ENCODE peak calls at places on chromosomes 12 and 14, in four cellular contexts. Y is NB4, N is AG09309, A is heart right ventricle. E is an unnamed sample.

GRCh38 chr14:61003571-61003970 is 22.5 kb downstream of the SLC38A6 start:
- DNase-seq in N (peak; percentile 34), A (no peak), Y (no peak), E (no peak)

GRCh38 chr12:52267699-52268098 is 6.7 kb upstream of the KRT86 start:
- DNase-seq in Y (no peak), A (no peak), N (no peak), E (no peak)

GRCh38 chr14:90532826-90533525 is 136.1 kb downstream of the CALM1 start:
- DNase-seq in N (no peak), A (peak; percentile 5), Y (peak; percentile 36), E (no peak)

GRCh38 chr14:68458840-68459469 is 333.9 kb downstream of the ZFP36L1 start:
- DNase-seq in Y (no peak), A (no peak), N (peak; percentile 74), E (no peak)

GRCh38 chr14:77148510-77149231 is 7.1 kb upstream of the ZDHHC22 start:
- DNase-seq in Y (no peak), N (no peak), A (no peak), E (no peak)

GRCh38 chr12:58424735-58425379 is 483.5 kb downstream of the ATP23 start:
- DNase-seq in A (no peak), Y (no peak), N (no peak), E (no peak)

GRCh38 chr12:44184499-44185206 is 348.8 kb downstream of the TMEM117 start:
- DNase-seq in N (no peak), A (no peak), Y (no peak), E (no peak)

GRCh38 chr14:23242076-23242475 is 4.3 kb downstream of the RNF212B start:
- DNase-seq in Y (no peak), A (no peak), N (no peak), E (no peak)

GRCh38 chr12:122350444-122350843 is 72.0 kb downstream of the CLIP1 start:
- DNase-seq in Y (no peak), A (peak; percentile 68), N (no peak), E (no peak)

GRCh38 chr12:75784591-75784990 is 247.0 kb downstream of the PHLDA1 start:
- DNase-seq in Y (peak; percentile 51), A (peak; percentile 22), N (no peak), E (no peak)
- H3K4me3 ChIP-seq in Y (no peak overlapping the region), A (no peak overlapping the region), N (no peak overlapping the region), E (no peak overlapping the region)

GRCh38 chr12:50271724-50272247 is 11.5 kb downstream of the LIMA1 start:
- DNase-seq in A (no peak), Y (no peak), N (no peak), E (no peak)
- H3K4me3 ChIP-seq in A (peak overlapping the region; percentile 1), Y (no peak overlapping the region), N (no peak overlapping the region), E (no peak overlapping the region)

DNA sequence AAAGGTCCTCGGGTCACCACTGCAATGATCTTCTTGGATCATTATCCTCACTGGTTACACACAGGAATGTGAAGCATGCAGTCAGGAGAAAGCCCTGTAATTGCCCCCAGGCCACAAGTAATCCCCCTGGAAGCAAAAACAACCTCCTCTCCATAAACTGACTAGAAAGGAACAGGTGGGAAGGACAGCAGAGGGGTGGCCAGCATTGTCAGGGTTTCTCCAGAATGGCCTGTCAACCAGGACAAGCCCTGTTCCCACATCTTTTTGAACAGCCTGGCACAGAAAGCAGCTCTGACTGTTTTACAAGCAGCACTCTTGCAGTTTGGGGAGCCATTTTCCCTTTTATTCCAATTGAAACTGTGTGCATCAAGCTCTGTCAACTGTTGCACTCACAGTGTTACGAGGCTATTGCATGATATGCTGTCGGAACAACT is 36.1 kb downstream of the TMCC3 start:
- DNase-seq in A (no peak), N (no peak), Y (no peak), E (no peak)
- H3K4me3 ChIP-seq in A (no peak overlapping the region), N (no peak overlapping the region), Y (no peak overlapping the region), E (no peak overlapping the region)

GRCh38 chr12:66107451-66107915 is 23.1 kb downstream of the LLPH start:
- DNase-seq in N (peak; percentile 89), Y (peak; percentile 96), A (no peak), E (peak; percentile 73)
- H3K4me3 ChIP-seq in N (no peak overlapping the region), Y (no peak overlapping the region), A (no peak overlapping the region), E (peak overlapping the region; percentile 14)

DNA sequence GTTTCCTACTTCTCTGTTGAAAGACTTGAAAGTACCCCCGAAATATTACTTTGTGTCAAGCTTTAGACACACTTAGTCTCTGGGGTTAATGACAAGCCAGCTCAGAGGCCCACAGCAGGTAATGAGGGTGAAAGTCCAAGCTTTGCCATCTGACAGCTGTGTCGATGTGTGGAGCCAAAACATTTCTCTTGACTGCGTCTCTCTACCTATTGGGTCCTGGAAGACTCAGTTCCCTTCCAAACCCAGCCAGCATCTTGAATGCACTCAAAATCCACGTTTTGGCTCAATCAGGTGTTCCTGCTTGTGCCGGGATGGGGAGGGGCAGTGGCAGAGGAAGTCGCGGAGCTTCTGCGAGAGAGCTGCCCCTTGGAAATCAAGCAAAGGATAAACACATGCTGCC is 3.2 kb downstream of the PLXNC1 start:
- DNase-seq in Y (no peak), A (no peak), N (no peak), E (no peak)
- H3K4me3 ChIP-seq in Y (no peak overlapping the region), A (peak overlapping the region; percentile 78), N (no peak overlapping the region), E (no peak overlapping the region)

DNA sequence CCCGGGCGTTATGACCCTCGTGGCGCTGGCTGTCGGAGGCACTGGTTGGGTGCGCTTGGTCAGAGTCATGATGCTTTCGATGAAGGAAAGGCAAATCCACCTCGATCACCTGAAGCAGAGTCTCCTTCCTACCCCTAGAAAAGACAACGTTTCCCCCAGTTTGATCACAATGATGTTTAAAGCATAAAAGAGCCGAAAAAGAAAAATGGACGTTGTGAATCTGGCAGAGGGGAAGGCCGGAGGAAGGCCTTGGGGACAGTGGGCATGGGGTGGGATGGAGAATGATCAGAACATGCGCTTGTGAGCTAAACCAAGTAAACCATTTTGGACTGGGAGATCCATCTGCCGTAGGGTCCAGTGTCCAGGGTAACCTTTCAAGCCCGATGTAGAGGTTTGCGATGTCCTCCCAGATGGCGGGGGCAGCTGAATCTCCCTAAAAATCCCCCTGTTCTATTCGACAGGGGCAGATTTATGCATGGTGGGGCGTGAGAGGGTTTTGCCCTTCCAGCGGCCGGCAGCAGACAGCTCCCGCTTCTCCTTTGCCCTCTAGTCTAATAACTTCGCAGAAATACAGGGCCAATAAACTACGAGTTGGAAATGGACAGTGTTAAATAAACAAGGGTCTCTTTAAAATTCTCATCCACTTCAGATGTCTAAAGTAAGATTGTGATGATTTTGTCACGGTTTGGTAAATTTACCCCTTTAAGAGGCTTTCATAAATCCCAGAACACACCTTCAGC is 2.3 kb upstream of the OTX2 start:
- DNase-seq in N (no peak), Y (no peak), A (no peak), E (no peak)
- H3K4me3 ChIP-seq in N (no peak overlapping the region), Y (no peak overlapping the region), A (no peak overlapping the region), E (no peak overlapping the region)

GRCh38 chr12:102960766-102961487 is 3.5 kb downstream of the ASCL1 start:
- DNase-seq in A (no peak), N (no peak), Y (no peak), E (no peak)
- H3K4me3 ChIP-seq in A (no peak overlapping the region), N (no peak overlapping the region), Y (no peak overlapping the region), E (no peak overlapping the region)

GRCh38 chr12:111430418-111431353 is 25.0 kb downstream of the SH2B3 start:
- DNase-seq in A (no peak), Y (peak; percentile 85), N (no peak), E (peak; percentile 66)
- H3K4me3 ChIP-seq in A (peak overlapping the region; percentile 31), Y (no peak overlapping the region), N (no peak overlapping the region), E (peak overlapping the region; percentile 73)

GRCh38 chr14:103404920-103405319 is 19.7 kb downstream of the MARK3 start:
- DNase-seq in A (no peak), N (no peak), Y (no peak), E (no peak)

GRCh38 chr14:103400537-103400936 is 15.3 kb downstream of the MARK3 start:
- DNase-seq in Y (no peak), A (no peak), N (no peak), E (no peak)

GRCh38 chr14:103401223-103402214 is 16.3 kb downstream of the MARK3 start:
- DNase-seq in A (no peak), N (no peak), Y (peak; percentile 35), E (no peak)

GRCh38 chr14:103402700-103403099 is 17.5 kb downstream of the MARK3 start:
- DNase-seq in N (no peak), Y (no peak), A (no peak), E (no peak)

GRCh38 chr14:103404032-103404918 is 19.1 kb downstream of the MARK3 start:
- DNase-seq in A (no peak), Y (no peak), N (no peak), E (no peak)
- H3K4me3 ChIP-seq in A (no peak overlapping the region), Y (no peak overlapping the region), N (no peak overlapping the region), E (peak overlapping the region; percentile 70)